ENCODE peak calls at places on chromosomes 5 and 9, in nine cellular contexts. X, P, W, Q, G, A, Z, B and U are unnamed samples.

GRCh38 chr5:137705106-137705505 is 30.8 kb downstream of the KLHL3 start:
- DNase-seq in X (no peak), P (no peak), W (peak; percentile 12), Q (no peak), G (no peak), A (peak; percentile 43), Z (peak; percentile 13), B (no peak), U (no peak)

GRCh38 chr5:147037517-147038205 is 159.1 kb upstream of the PPP2R2B start:
- DNase-seq in X (no peak), P (no peak), W (peak; percentile 62), Q (peak; percentile 91), G (no peak), A (peak; percentile 85), Z (no peak), B (no peak), U (no peak)

GRCh38 chr5:56259002-56259511 is 25.9 kb upstream of the ANKRD55 start:
- DNase-seq in X (no peak), P (no peak), W (peak; percentile 91), Q (peak; percentile 86), G (no peak), A (peak; percentile 95), Z (no peak), B (no peak), U (no peak)

GRCh38 chr9:112624711-112625707 is 92.9 kb downstream of the INIP start:
- DNase-seq in X (no peak), P (no peak), W (no peak), Q (no peak), G (no peak), A (peak; percentile 13), Z (no peak), B (no peak), U (no peak)

GRCh38 chr5:159257007-159257406 is 6.1 kb upstream of the UBLCP1 start:
- DNase-seq in X (no peak), P (no peak), W (peak; percentile 35), Q (no peak), G (no peak), A (no peak), Z (no peak), B (no peak), U (no peak)

GRCh38 chr9:2570615-2571479 is 50.7 kb upstream of the VLDLR start:
- DNase-seq in X (peak; percentile 8), P (no peak), W (peak; percentile 72), Q (peak; percentile 92), G (no peak), A (peak; percentile 45), Z (no peak), B (no peak), U (peak; percentile 78)

GRCh38 chr5:39668980-39669379 is 244.2 kb upstream of the DAB2 start:
- DNase-seq in X (no peak), P (no peak), W (no peak), Q (no peak), G (no peak), A (no peak), Z (no peak), B (no peak), U (no peak)

GRCh38 chr5:96537386-96537785 is 104.3 kb upstream of the PCSK1 start:
- DNase-seq in X (no peak), P (no peak), W (peak; percentile 94), Q (peak; percentile 89), G (peak; percentile 49), A (peak; percentile 88), Z (no peak), B (no peak), U (no peak)

GRCh38 chr5:143217065-143217803 is 186.3 kb downstream of the NR3C1 start:
- DNase-seq in X (no peak), P (no peak), W (peak; percentile 24), Q (peak; percentile 11), G (no peak), A (peak; percentile 44), Z (no peak), B (no peak), U (peak; percentile 47)

GRCh38 chr5:127549551-127549950 is 32.1 kb downstream of the PRRC1 start:
- DNase-seq in X (no peak), P (no peak), W (no peak), Q (no peak), G (no peak), A (no peak), Z (no peak), B (no peak), U (no peak)

GRCh38 chr5:146466521-146467349 is 19.6 kb downstream of the TCERG1 start:
- DNase-seq in X (no peak), P (no peak), W (peak; percentile 40), Q (peak; percentile 29), G (no peak), A (peak; percentile 65), Z (no peak), B (no peak), U (no peak)

GRCh38 chr9:134301387-134302129 is 24.7 kb upstream of the RXRA start:
- DNase-seq in X (peak; percentile 52), P (no peak), W (no peak), Q (peak; percentile 74), G (peak; percentile 80), A (no peak), Z (no peak), B (no peak), U (no peak)

GRCh38 chr5:17991775-17992174 is 357.5 kb downstream of the TAF11L14 start:
- DNase-seq in X (no peak), P (no peak), W (no peak), Q (no peak), G (no peak), A (no peak), Z (peak; percentile 55), B (no peak), U (no peak)

GRCh38 chr9:97694768-97695167 is 2.4 kb downstream of the XPA start:
- DNase-seq in X (no peak), P (no peak), W (peak; percentile 15), Q (no peak), G (no peak), A (peak; percentile 21), Z (no peak), B (no peak), U (no peak)

GRCh38 chr5:170917113-170917512 is 55.3 kb downstream of the RANBP17 start:
- DNase-seq in X (no peak), P (no peak), W (peak; percentile 48), Q (no peak), G (no peak), A (peak; percentile 27), Z (no peak), B (no peak), U (no peak)

GRCh38 chr5:37971483-37972024 is 131.7 kb upstream of the GDNF start:
- DNase-seq in X (no peak), P (no peak), W (no peak), Q (no peak), G (no peak), A (no peak), Z (no peak), B (no peak), U (no peak)

GRCh38 chr5:157387683-157388093 is 72.3 kb upstream of the NIPAL4 start:
- DNase-seq in X (no peak), P (peak; percentile 15), W (peak; percentile 87), Q (peak; percentile 87), G (no peak), A (peak; percentile 90), Z (no peak), B (no peak), U (no peak)

GRCh38 chr5:52878671-52879070 is 91.0 kb downstream of the ITGA1 start:
- DNase-seq in X (no peak), P (no peak), W (peak; percentile 69), Q (peak; percentile 48), G (no peak), A (peak; percentile 35), Z (no peak), B (no peak), U (no peak)

GRCh38 chr9:110922145-110922544 is 116.1 kb downstream of the LPAR1 start:
- DNase-seq in X (no peak), P (no peak), W (peak; percentile 52), Q (no peak), G (no peak), A (no peak), Z (no peak), B (no peak), U (no peak)

GRCh38 chr5:1181451-1182359 is 19.7 kb upstream of the SLC6A19 start:
- DNase-seq in X (no peak), P (no peak), W (no peak), Q (no peak), G (no peak), A (no peak), Z (no peak), B (no peak), U (no peak)

GRCh38 chr9:29514336-29514735 is 1941.1 kb upstream of the C9orf72 start:
- DNase-seq in X (no peak), P (peak; percentile 43), W (peak; percentile 3), Q (no peak), G (no peak), A (no peak), Z (peak; percentile 68), B (no peak), U (peak; percentile 50)

GRCh38 chr5:31731016-31731415 is 92.1 kb downstream of the PDZD2 start:
- DNase-seq in X (no peak), P (no peak), W (no peak), Q (no peak), G (no peak), A (no peak), Z (no peak), B (no peak), U (no peak)

GRCh38 chr5:56543431-56544385 is 271.6 kb upstream of the MAP3K1 start:
- DNase-seq in X (no peak), P (no peak), W (peak; percentile 71), Q (peak; percentile 90), G (no peak), A (peak; percentile 28), Z (no peak), B (no peak), U (no peak)

GRCh38 chr9:137383453-137384115 is 39.4 kb downstream of the EXD3 start:
- DNase-seq in X (no peak), P (no peak), W (no peak), Q (no peak), G (no peak), A (no peak), Z (peak; percentile 42), B (no peak), U (no peak)

GRCh38 chr5:122458278-122458872 is 146.3 kb downstream of the SNCAIP start:
- DNase-seq in X (no peak), P (no peak), W (peak; percentile 45), Q (no peak), G (no peak), A (peak; percentile 49), Z (peak; percentile 61), B (no peak), U (no peak)

GRCh38 chr5:173328896-173329369 is 719 bp upstream of the STC2 start:
- DNase-seq in X (no peak), P (no peak), W (peak; percentile 89), Q (no peak), G (peak; percentile 42), A (peak; percentile 94), Z (peak; percentile 90), B (no peak), U (peak; percentile 97)

GRCh38 chr5:165630211-165630866 is 2124.9 kb downstream of the MAT2B start:
- DNase-seq in X (no peak), P (peak; percentile 87), W (peak; percentile 20), Q (peak; percentile 62), G (peak; percentile 30), A (peak; percentile 56), Z (peak; percentile 89), B (no peak), U (peak; percentile 82)

GRCh38 chr5:179294891-179295777 is 50.1 kb downstream of the ADAMTS2 start:
- DNase-seq in X (no peak), P (peak; percentile 11), W (no peak), Q (no peak), G (no peak), A (peak; percentile 92), Z (no peak), B (no peak), U (no peak)

GRCh38 chr9:69605406-69605805 is 66.8 kb downstream of the APBA1 start:
- DNase-seq in X (no peak), P (no peak), W (no peak), Q (no peak), G (no peak), A (peak; percentile 33), Z (no peak), B (no peak), U (no peak)

GRCh38 chr5:136840601-136841000 is 475.3 kb upstream of the TRPC7 start:
- DNase-seq in X (no peak), P (no peak), W (no peak), Q (no peak), G (no peak), A (no peak), Z (no peak), B (no peak), U (no peak)

GRCh38 chr5:76804266-76804665 is 14.6 kb upstream of the F2RL1 start:
- DNase-seq in X (no peak), P (no peak), W (peak; percentile 68), Q (peak; percentile 49), G (no peak), A (no peak), Z (no peak), B (no peak), U (peak; percentile 76)